ENCODE peak calls at places on chromosome 16, in eight cellular contexts. H, Q, J, D, K, E, T and G are unnamed samples.
A peak's percentile ranks its signal among the peaks of the same experiment; 100 is the strongest.

GRCh38 chr16:7513429-7513828 is 180.8 kb downstream of the RBFOX1 start:
- DNase-seq in H (no peak), Q (no peak), J (no peak), D (no peak), K (no peak), E (no peak), T (no peak), G (peak; percentile 54)

GRCh38 chr16:49150341-49150740 is 131.3 kb downstream of the CBLN1 start:
- DNase-seq in H (no peak), Q (no peak), J (no peak), D (no peak), K (no peak), E (no peak), T (no peak), G (no peak)

GRCh38 chr16:50394215-50394802 is 25.5 kb upstream of the BRD7 start:
- DNase-seq in H (no peak), Q (no peak), J (no peak), D (no peak), K (no peak), E (no peak), T (no peak), G (no peak)

GRCh38 chr16:41439-42068 is 11.9 kb downstream of the POLR3K start:
- DNase-seq in H (no peak), Q (no peak), J (no peak), D (no peak), K (no peak), E (no peak), T (no peak), G (no peak)

GRCh38 chr16:30956601-30957455 is 726 bp upstream of the SETD1A start:
- DNase-seq in H (peak; percentile 81), Q (peak; percentile 81), J (peak; percentile 62), D (peak; percentile 89), K (peak; percentile 91), E (peak; percentile 69), T (peak; percentile 76), G (peak; percentile 91)

GRCh38 chr16:66919569-66920472 is 1.1 kb upstream of the CDH16 start:
- DNase-seq in H (no peak), Q (no peak), J (no peak), D (no peak), K (no peak), E (no peak), T (no peak), G (no peak)

GRCh38 chr16:35754391-35755369 is 2295.3 kb downstream of the TP53TG3F start:
- DNase-seq in H (no peak), Q (no peak), J (no peak), D (no peak), K (no peak), E (no peak), T (no peak), G (no peak)

GRCh38 chr16:24729967-24730815 is 740 bp downstream of the TNRC6A start:
- DNase-seq in H (peak; percentile 33), Q (peak; percentile 32), J (no peak), D (no peak), K (peak; percentile 14), E (no peak), T (no peak), G (peak; percentile 65)

GRCh38 chr16:2299915-2300192 is 31.9 kb upstream of the RNPS1 start:
- DNase-seq in H (no peak), Q (no peak), J (no peak), D (no peak), K (no peak), E (no peak), T (no peak), G (no peak)

GRCh38 chr16:11481987-11482386 is 104.7 kb downstream of the LITAF start:
- DNase-seq in H (no peak), Q (no peak), J (no peak), D (no peak), K (no peak), E (no peak), T (no peak), G (no peak)

GRCh38 chr16:86558355-86559193 is 3.5 kb upstream of the MTHFSD start:
- DNase-seq in H (no peak), Q (no peak), J (no peak), D (no peak), K (no peak), E (no peak), T (no peak), G (no peak)

GRCh38 chr16:71474864-71475263 is 12.8 kb upstream of the ZNF23 start:
- DNase-seq in H (no peak), Q (no peak), J (peak; percentile 76), D (peak; percentile 63), K (no peak), E (no peak), T (no peak), G (peak; percentile 91)

GRCh38 chr16:57889522-57889921 is 81.4 kb downstream of the CNGB1 start:
- DNase-seq in H (no peak), Q (no peak), J (no peak), D (no peak), K (no peak), E (no peak), T (no peak), G (no peak)

GRCh38 chr16:19179890-19180490 is 11.9 kb downstream of the SYT17 start:
- DNase-seq in H (peak; percentile 72), Q (no peak), J (no peak), D (peak; percentile 52), K (peak; percentile 10), E (no peak), T (no peak), G (peak; percentile 47)

GRCh38 chr16:65154321-65154720 is 32.5 kb upstream of the CDH11 start:
- DNase-seq in H (no peak), Q (no peak), J (no peak), D (no peak), K (no peak), E (no peak), T (no peak), G (no peak)

GRCh38 chr16:75402821-75403475 is 30.4 kb downstream of the CFDP1 start:
- DNase-seq in H (no peak), Q (no peak), J (no peak), D (peak; percentile 72), K (no peak), E (peak; percentile 12), T (peak; percentile 23), G (peak; percentile 66)

GRCh38 chr16:67016681-67017450 is 12.1 kb upstream of the CBFB start:
- DNase-seq in H (no peak), Q (no peak), J (no peak), D (no peak), K (no peak), E (no peak), T (no peak), G (no peak)

GRCh38 chr16:22397459-22397858 is 23.0 kb upstream of the CDR2 start:
- DNase-seq in H (no peak), Q (no peak), J (peak; percentile 89), D (peak; percentile 95), K (no peak), E (no peak), T (no peak), G (no peak)

GRCh38 chr16:48098472-48098871 is 57.3 kb downstream of the ABCC12 start:
- DNase-seq in H (no peak), Q (no peak), J (no peak), D (no peak), K (no peak), E (no peak), T (no peak), G (no peak)